ENCODE peak calls at places on chromosomes 3 and 15, in five cellular contexts. A is stimulated activated CD4-positive, alpha-beta T cell treated with anti-CD3 and anti-CD28 coated beads, Interleukin-1b, Interleukin-23, amount 100 ng/mL, for 1 hour; M is NCI-H446 treated with DMSO at 0.1 percent for 48 hours; C is HuH-7.5; F is ureter. T is an unnamed sample.

GRCh38 chr15:50259276-50259675 is 6.2 kb downstream of the HDC start:
- DNase-seq in A (no peak), M (no peak), C (no peak), F (no peak), T (no peak)

GRCh38 chr15:67043939-67044771 is 21.2 kb upstream of the SMAD3 start:
- DNase-seq in A (no peak), M (no peak), C (no peak), F (no peak), T (peak)

GRCh38 chr3:192408721-192409151 is 318.6 kb downstream of the FGF12 start:
- DNase-seq in A (no peak), M (peak), C (peak), F (no peak), T (no peak)

GRCh38 chr15:58264068-58264971 is 126.1 kb downstream of the AQP9 start:
- DNase-seq in A (no peak), M (no peak), C (no peak), F (no peak), T (no peak)

GRCh38 chr3:100463002-100463401 is 29.4 kb upstream of the TMEM45A start:
- DNase-seq in A (no peak), M (no peak), C (peak), F (peak), T (peak)

GRCh38 chr15:40756938-40757337 is 1.9 kb upstream of the RMDN3 start:
- DNase-seq in A (no peak), M (no peak), C (no peak), F (no peak), T (no peak)

GRCh38 chr15:90184786-90185704 is 16.1 kb upstream of the SEMA4B start:
- DNase-seq in A (no peak), M (no peak), C (peak), F (peak), T (peak)

GRCh38 chr3:141393151-141394076 is 25.1 kb downstream of the ZBTB38 start:
- DNase-seq in A (no peak), M (no peak), C (no peak), F (no peak), T (peak)

GRCh38 chr3:186931487-186932280 is 1.4 kb downstream of the ST6GAL1 start:
- DNase-seq in A (no peak), M (no peak), C (peak), F (peak), T (peak)

GRCh38 chr15:91302588-91303439 is 202.8 kb downstream of the SV2B start:
- DNase-seq in A (no peak), M (peak), C (peak), F (no peak), T (peak)

GRCh38 chr3:32575451-32575850 is 4.8 kb upstream of the DYNC1LI1 start:
- DNase-seq in A (no peak), M (no peak), C (no peak), F (no peak), T (no peak)

GRCh38 chr15:36818260-36818659 is 238.8 kb downstream of the CDIN1 start:
- DNase-seq in A (no peak), M (no peak), C (no peak), F (no peak), T (peak)

GRCh38 chr3:193593666-193594025 is 638 bp downstream of the OPA1 start:
- DNase-seq in A (no peak), M (peak), C (no peak), F (no peak), T (peak)

GRCh38 chr15:83559310-83559966 is 94.5 kb upstream of the ADAMTSL3 start:
- DNase-seq in A (no peak), M (no peak), C (peak), F (peak), T (peak)

GRCh38 chr15:60844431-60845174 is 365.7 kb upstream of the ICE2 start:
- DNase-seq in A (peak), M (no peak), C (no peak), F (no peak), T (no peak)

GRCh38 chr3:72065872-72066641 is 281.1 kb upstream of the PROK2 start:
- DNase-seq in A (no peak), M (no peak), C (no peak), F (no peak), T (no peak)

GRCh38 chr3:182699550-182700170 is 93.6 kb upstream of the ATP11B start:
- DNase-seq in A (no peak), M (no peak), C (no peak), F (no peak), T (no peak)

GRCh38 chr3:108073712-108074431 is 17.0 kb downstream of the CD47 start:
- DNase-seq in A (no peak), M (no peak), C (no peak), F (no peak), T (no peak)

GRCh38 chr15:100114100-100114499 is 227.7 kb downstream of the ADAMTS17 start:
- DNase-seq in A (no peak), M (no peak), C (no peak), F (no peak), T (peak)

GRCh38 chr3:107676469-107677309 is 153.9 kb downstream of the BBX start:
- DNase-seq in A (no peak), M (peak), C (peak), F (no peak), T (peak)

GRCh38 chr3:8702560-8702959 is 31.0 kb upstream of the CAV3 start:
- DNase-seq in A (no peak), M (no peak), C (no peak), F (no peak), T (no peak)

GRCh38 chr15:99249270-99249817 is at the start of gene TTC23:
- DNase-seq in A (no peak), M (no peak), C (peak), F (no peak), T (peak)

T was measured in fibroblast of villous mesenchyme.